ENCODE peak calls at places on chromosomes 16 and 17, in five cellular contexts. D is NCI-H1092, O is left cardiac atrium, W is lower lobe of right lung, R is NCI-H748 treated with DMSO at 0.1 percent for 48 hours. L is an unnamed sample.

GRCh38 chr16:88430524-88431446 is 22.3 kb upstream of the ZFPM1 start:
- DNase-seq in D (no peak), O (peak), W (no peak), R (no peak), L (peak)

GRCh38 chr16:20327444-20328041 is at the start of gene GP2:
- DNase-seq in D (peak), O (no peak), W (no peak), R (peak), L (no peak)

GRCh38 chr16:86089986-86090385 is 191.0 kb downstream of the IRF8 start:
- DNase-seq in D (no peak), O (no peak), W (no peak), R (no peak), L (no peak)

GRCh38 chr17:17018021-17018441 is 24.2 kb upstream of the MPRIP start:
- DNase-seq in D (no peak), O (no peak), W (no peak), R (no peak), L (no peak)

GRCh38 chr17:45908460-45908859 is 14.1 kb downstream of the MAPT start:
- DNase-seq in D (no peak), O (no peak), W (no peak), R (no peak), L (no peak)

GRCh38 chr17:61196302-61196704 is 203.3 kb upstream of the TBX2 start:
- DNase-seq in D (no peak), O (no peak), W (no peak), R (no peak), L (no peak)

GRCh38 chr17:3385869-3386816 is at the start of gene OR3A2:
- DNase-seq in D (no peak), O (no peak), W (no peak), R (no peak), L (no peak)

GRCh38 chr17:49887086-49887743 is 39.3 kb upstream of the TAC4 start:
- DNase-seq in D (no peak), O (no peak), W (peak), R (no peak), L (no peak)

GRCh38 chr17:35079547-35079946 is 16.0 kb upstream of the RFFL start:
- DNase-seq in D (no peak), O (no peak), W (no peak), R (no peak), L (no peak)

GRCh38 chr16:89686520-89687091 is at the start of gene CDK10:
- DNase-seq in D (peak), O (peak), W (peak), R (peak), L (peak)

GRCh38 chr16:2482181-2483107 is 7.5 kb downstream of the TBC1D24 start:
- DNase-seq in D (peak), O (no peak), W (peak), R (no peak), L (no peak)

GRCh38 chr16:11684231-11685025 is 16.2 kb downstream of the SNN start:
- DNase-seq in D (no peak), O (no peak), W (no peak), R (no peak), L (no peak)

GRCh38 chr17:64134216-64134970 is 4.4 kb upstream of the ERN1 start:
- DNase-seq in D (no peak), O (no peak), W (no peak), R (no peak), L (no peak)

GRCh38 chr17:2929881-2930533 is 133.4 kb downstream of the OR1D5 start:
- DNase-seq in D (no peak), O (peak), W (peak), R (no peak), L (no peak)

L was measured in CD4-positive, alpha-beta T cell.